ENCODE peak calls at places on chromosomes 11 and 22, in four cellular contexts. L is IMR-90, O is H1, G is H9. A is an unnamed sample.

GRCh38 chr11:64245797-64246623 is 733 bp downstream of the PPP1R14B start:
- DNase-seq in O (no peak), L (peak), G (no peak), A (peak)

GRCh38 chr11:59801981-59802638 is 8.5 kb downstream of the MRPL16 start:
- DNase-seq in G (no peak), O (no peak), L (peak), A (peak)

GRCh38 chr11:18536195-18536594 is 9.5 kb upstream of the TSG101 start:
- DNase-seq in O (no peak), G (no peak), L (no peak), A (no peak)

GRCh38 chr11:120867988-120868387 is 155.9 kb upstream of the TBCEL start:
- DNase-seq in G (no peak), O (no peak), L (no peak), A (no peak)

GRCh38 chr11:130070829-130071205 is 1.1 kb downstream of the APLP2 start:
- DNase-seq in L (peak), O (no peak), G (no peak), A (peak)

GRCh38 chr11:13184295-13184794 is 93.2 kb upstream of the BMAL1 start:
- DNase-seq in L (no peak), G (no peak), O (no peak), A (no peak)

GRCh38 chr11:120137611-120138521 is at the start of gene TRIM29:
- DNase-seq in O (no peak), G (peak), L (no peak), A (peak)

GRCh38 chr11:68402355-68403031 is 58.1 kb upstream of the PPP6R3 start:
- DNase-seq in G (peak), O (no peak), L (no peak), A (peak)

GRCh38 chr11:8928981-8929615 is 3.6 kb downstream of the C11orf16 start:
- DNase-seq in O (no peak), G (no peak), L (peak), A (no peak)

GRCh38 chr22:21758465-21758864 is 22.9 kb upstream of the YPEL1 start:
- DNase-seq in O (no peak), G (no peak), L (no peak), A (no peak)

GRCh38 chr11:68211546-68211945 is 1.6 kb downstream of the KMT5B start:
- DNase-seq in O (no peak), L (no peak), G (no peak), A (no peak)

GRCh38 chr11:74929431-74930363 is 19.2 kb downstream of the XRRA1 start:
- DNase-seq in O (no peak), G (peak), L (peak), A (peak)

GRCh38 chr11:72553748-72554147 is 119.4 kb upstream of the CLPB start:
- DNase-seq in L (no peak), O (peak), G (peak), A (peak)

GRCh38 chr11:115184901-115185300 is 319.3 kb downstream of the CADM1 start:
- DNase-seq in L (no peak), G (no peak), O (no peak), A (no peak)

GRCh38 chr22:39128508-39128907 is 24.0 kb downstream of the CBX7 start:
- DNase-seq in L (no peak), G (no peak), O (no peak), A (no peak)

GRCh38 chr11:1043563-1044096 is 7.1 kb upstream of the MUC6 start:
- DNase-seq in G (no peak), L (no peak), O (no peak), A (no peak)

GRCh38 chr11:65920035-65920802 is 993 bp downstream of the DRAP1 start:
- DNase-seq in L (no peak), G (no peak), O (no peak), A (no peak)

GRCh38 chr11:18322818-18323570 is 627 bp downstream of the GTF2H1 start:
- DNase-seq in O (no peak), G (no peak), L (no peak), A (peak)

GRCh38 chr11:96122601-96123044 is 198.7 kb upstream of the MTMR2 start:
- DNase-seq in O (no peak), L (peak), G (no peak), A (no peak)

GRCh38 chr22:19494676-19495173 is 15.0 kb downstream of the CDC45 start:
- DNase-seq in L (no peak), G (no peak), O (no peak), A (no peak)

GRCh38 chr11:125078516-125079140 is 15.5 kb downstream of the SLC37A2 start:
- DNase-seq in G (no peak), O (no peak), L (no peak), A (no peak)

GRCh38 chr11:83427943-83428342 is 141.8 kb upstream of the CCDC90B start:
- DNase-seq in O (no peak), G (no peak), L (no peak), A (no peak)

GRCh38 chr22:47357086-47357485 is 594.6 kb downstream of the TBC1D22A start:
- DNase-seq in G (no peak), L (no peak), O (no peak), A (no peak)

GRCh38 chr22:39946571-39947407 is 13.4 kb upstream of the TMA7B start:
- DNase-seq in G (no peak), L (no peak), O (no peak), A (peak)

GRCh38 chr11:58626915-58627483 is 4.5 kb downstream of the CNTF start:
- DNase-seq in L (peak), O (no peak), G (no peak), A (no peak)

GRCh38 chr11:124113890-124114289 is 1.4 kb upstream of the VWA5A start:
- DNase-seq in O (no peak), L (peak), G (no peak), A (peak)

GRCh38 chr11:36013950-36014349 is 70.1 kb downstream of the LDLRAD3 start:
- DNase-seq in O (no peak), L (no peak), G (no peak), A (no peak)

GRCh38 chr22:41922336-41922735 is 4.3 kb downstream of the TNFRSF13C start:
- DNase-seq in O (no peak), L (no peak), G (no peak), A (no peak)

GRCh38 chr11:32137263-32137662 is 46.4 kb downstream of the RCN1 start:
- DNase-seq in O (no peak), G (no peak), L (peak), A (peak)

GRCh38 chr11:125842319-125842948 is 9.3 kb downstream of the PATE4 start:
- DNase-seq in G (no peak), L (no peak), O (peak), A (peak)

GRCh38 chr11:69427906-69428880 is 53.3 kb upstream of the LINC01488 start:
- DNase-seq in G (no peak), O (no peak), L (no peak), A (no peak)

GRCh38 chr11:36684840-36685800 is 87.1 kb upstream of the RAG2 start:
- DNase-seq in L (no peak), G (no peak), O (no peak), A (no peak)

GRCh38 chr11:69245491-69246345 is 48.2 kb upstream of the MYEOV start:
- DNase-seq in L (no peak), O (no peak), G (peak), A (no peak)

GRCh38 chr11:94926698-94927237 is 46.6 kb downstream of the CWC15 start:
- DNase-seq in L (peak), G (peak), O (no peak), A (peak)

GRCh38 chr11:117885777-117886176 is 9.3 kb upstream of the FXYD6 start:
- DNase-seq in L (no peak), O (no peak), G (no peak), A (no peak)
- H3K27ac ChIP-seq in L (no peak), O (no peak), G (no peak), A (no peak)

GRCh38 chr11:21421930-21422329 is 752.5 kb downstream of the NELL1 start:
- DNase-seq in L (no peak), O (no peak), G (no peak), A (no peak)
- H4K5ac ChIP-seq in L (no peak), O (no peak), G (no peak), A (no peak)

DNA sequence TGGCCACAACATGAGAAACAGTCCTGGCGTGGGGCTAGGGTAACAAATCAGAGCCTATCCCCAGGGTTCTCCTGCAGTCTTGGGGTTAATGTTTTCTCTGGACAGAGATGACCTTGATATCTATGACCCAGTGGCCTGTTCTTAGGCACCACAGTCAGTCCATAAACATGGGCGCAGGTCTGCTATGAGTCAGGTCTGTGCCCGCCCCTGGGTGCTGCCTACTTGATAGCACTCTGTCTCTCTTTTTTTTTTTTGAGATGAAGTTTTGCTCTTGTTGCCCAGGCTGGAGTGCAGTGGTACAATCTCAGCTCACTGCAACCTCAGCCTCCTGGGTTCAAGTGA is 34.4 kb downstream of the AMPD3 start:
- DNase-seq in O (no peak), L (no peak), G (no peak), A (no peak)
- H3K27ac ChIP-seq in O (no peak), L (peak), G (no peak), A (no peak)

GRCh38 chr22:32949719-32950118 is 108.5 kb downstream of the SYN3 start:
- DNase-seq in O (no peak), L (no peak), G (no peak), A (peak)
- H4K5ac ChIP-seq in O (no peak), L (no peak), G (no peak), A (no peak)

GRCh38 chr11:28835790-28836189 is 727.6 kb downstream of the METTL15 start:
- DNase-seq in G (no peak), L (peak), O (no peak), A (peak)

GRCh38 chr11:28835317-28835716 is 727.1 kb downstream of the METTL15 start:
- DNase-seq in L (no peak), O (no peak), G (no peak), A (no peak)

GRCh38 chr11:28837599-28837998 is 729.4 kb downstream of the METTL15 start:
- DNase-seq in O (no peak), G (no peak), L (no peak), A (no peak)

GRCh38 chr11:28836285-28837081 is 728.3 kb downstream of the METTL15 start:
- DNase-seq in L (peak), G (no peak), O (no peak), A (peak)

GRCh38 chr11:28838741-28839140 is 730.6 kb downstream of the METTL15 start:
- DNase-seq in L (peak), G (no peak), O (no peak), A (no peak)
- H3K27ac ChIP-seq in L (peak), G (no peak), O (no peak), A (no peak)

GRCh38 chr22:48697223-48697622 is 1130.5 kb downstream of the BRD1 start:
- DNase-seq in O (no peak), G (no peak), L (no peak), A (no peak)

GRCh38 chr22:48698618-48699017 is 1129.1 kb downstream of the BRD1 start:
- DNase-seq in L (no peak), G (no peak), O (no peak), A (no peak)

GRCh38 chr22:48696371-48696770 is 1131.3 kb downstream of the BRD1 start:
- DNase-seq in G (no peak), O (no peak), L (no peak), A (no peak)

GRCh38 chr22:48699531-48699930 is 1128.1 kb downstream of the BRD1 start:
- DNase-seq in G (no peak), O (no peak), L (no peak), A (no peak)

GRCh38 chr22:48697694-48698276 is 1129.9 kb downstream of the BRD1 start:
- DNase-seq in O (no peak), G (no peak), L (no peak), A (no peak)
- H4K5ac ChIP-seq in O (no peak), G (no peak), L (no peak), A (no peak)

GRCh38 chr11:80282643-80283042 is 841.8 kb upstream of the TENM4 start:
- DNase-seq in O (no peak), G (no peak), L (no peak), A (peak)

GRCh38 chr11:80280737-80281136 is 839.9 kb upstream of the TENM4 start:
- DNase-seq in L (no peak), G (no peak), O (no peak), A (no peak)

GRCh38 chr11:80281194-80281593 is 840.4 kb upstream of the TENM4 start:
- DNase-seq in O (no peak), G (no peak), L (no peak), A (no peak)

DNA sequence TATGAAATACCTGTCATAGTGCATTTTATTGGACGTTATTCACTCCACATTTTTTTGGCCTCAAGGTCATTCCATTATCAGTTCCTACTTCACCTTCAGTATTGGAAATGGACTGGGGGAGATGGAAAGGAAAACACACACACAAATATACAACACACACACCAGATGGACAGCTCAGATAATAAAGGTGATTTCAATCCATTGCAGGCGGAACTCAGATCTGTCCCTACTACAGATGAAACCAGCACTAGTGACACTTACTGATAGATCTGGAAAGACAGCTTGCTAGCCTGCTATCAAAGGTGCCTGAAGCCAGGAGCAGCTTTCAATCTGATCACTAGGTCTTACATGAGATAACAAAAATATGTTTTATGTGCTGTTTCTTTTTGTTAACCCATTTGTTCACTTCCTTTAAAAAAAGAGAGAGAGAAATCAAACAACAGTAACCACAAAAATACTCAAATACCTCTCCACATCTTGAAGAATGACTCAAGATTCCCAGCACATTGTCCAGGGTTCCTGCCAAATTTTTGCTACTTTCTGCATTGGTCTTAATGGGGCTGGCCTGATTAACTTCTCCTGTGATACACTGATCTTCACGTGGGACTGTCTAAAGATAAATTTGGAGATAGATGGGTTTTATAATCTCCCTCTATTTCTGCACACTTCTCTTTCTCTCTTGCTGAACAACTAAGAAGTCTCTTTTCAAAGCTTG is 844.4 kb upstream of the TENM4 start:
- DNase-seq in O (no peak), L (peak), G (no peak), A (no peak)
- H3K27ac ChIP-seq in O (no peak), L (no peak), G (no peak), A (no peak)

DNA sequence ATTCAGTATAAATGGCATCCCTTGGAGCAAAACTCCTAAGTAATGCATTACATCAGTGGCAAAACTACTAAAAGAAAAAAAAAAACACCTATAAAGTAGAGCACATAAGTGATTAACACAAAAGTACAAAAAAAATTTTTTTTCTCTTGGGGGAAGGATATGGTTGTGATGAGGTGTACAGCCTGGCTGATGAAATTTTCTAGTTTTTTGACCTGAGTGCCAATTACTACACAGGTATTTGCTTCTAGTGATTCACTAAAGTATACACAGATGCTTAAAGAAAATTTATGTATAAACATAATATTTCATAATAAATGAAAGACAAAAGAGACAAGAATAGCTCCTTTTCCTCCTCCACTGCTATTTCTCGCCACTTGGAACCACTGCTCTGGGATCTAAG is 71.8 kb upstream of the APOA1 start:
- DNase-seq in L (no peak), O (no peak), G (no peak), A (no peak)
- H4K5ac ChIP-seq in L (no peak), O (no peak), G (no peak), A (no peak)

GRCh38 chr22:29208502-29208862 is 2.8 kb downstream of the EMID1 start:
- DNase-seq in O (no peak), L (no peak), G (no peak), A (no peak)
- H3K27ac ChIP-seq in O (no peak), L (no peak), G (no peak), A (no peak)